ENCODE peak calls at places on chromosomes 6 and 20, in five cellular contexts. I, Q, M, S and Z are unnamed samples.

GRCh38 chr6:169617562-169617961 is 84.3 kb downstream of the WDR27 start:
- DNase-seq in Q (no peak), M (no peak), S (no peak), I (no peak), Z (no peak)

GRCh38 chr20:5481872-5482271 is 165.1 kb upstream of the PROKR2 start:
- DNase-seq in I (no peak), M (no peak), Q (no peak), S (no peak), Z (no peak)

GRCh38 chr20:60037120-60037499 is 78.9 kb downstream of the CDH26 start:
- DNase-seq in Q (no peak), M (no peak), I (no peak), S (no peak), Z (peak; percentile 72)

GRCh38 chr6:56938634-56939294 is 16.1 kb upstream of the BEND6 start:
- DNase-seq in Q (peak; percentile 15), S (no peak), M (no peak), I (no peak), Z (no peak)

GRCh38 chr20:46270977-46271744 is 37.1 kb downstream of the CDH22 start:
- DNase-seq in M (no peak), S (no peak), Q (no peak), I (no peak), Z (no peak)

GRCh38 chr20:58349586-58349985 is 39.4 kb upstream of the VAPB start:
- DNase-seq in Q (no peak), S (no peak), I (no peak), M (no peak), Z (no peak)

GRCh38 chr6:31086788-31087440 is 25.5 kb downstream of the C6orf15 start:
- DNase-seq in I (no peak), M (no peak), Q (no peak), S (no peak), Z (no peak)

GRCh38 chr6:118810420-118811027 is 83.4 kb upstream of the ASF1A start:
- DNase-seq in I (no peak), M (no peak), Q (no peak), S (no peak), Z (no peak)

GRCh38 chr6:124738496-124738895 is 223.7 kb upstream of the RNF217 start:
- DNase-seq in S (no peak), M (no peak), Q (no peak), I (no peak), Z (no peak)

GRCh38 chr6:157274116-157274470 is 49.2 kb downstream of the TMEM242 start:
- DNase-seq in M (no peak), S (peak; percentile 87), I (no peak), Q (no peak), Z (no peak)

GRCh38 chr6:157273756-157274088 is 49.6 kb downstream of the TMEM242 start:
- DNase-seq in S (no peak), I (peak; percentile 39), M (peak; percentile 87), Q (peak; percentile 35), Z (no peak)

GRCh38 chr6:157271911-157272310 is 51.4 kb downstream of the TMEM242 start:
- DNase-seq in Q (no peak), S (no peak), I (no peak), M (peak; percentile 58), Z (no peak)

GRCh38 chr6:157272372-157272771 is 50.9 kb downstream of the TMEM242 start:
- DNase-seq in M (peak; percentile 81), Q (no peak), S (peak; percentile 37), I (no peak), Z (no peak)

DNA sequence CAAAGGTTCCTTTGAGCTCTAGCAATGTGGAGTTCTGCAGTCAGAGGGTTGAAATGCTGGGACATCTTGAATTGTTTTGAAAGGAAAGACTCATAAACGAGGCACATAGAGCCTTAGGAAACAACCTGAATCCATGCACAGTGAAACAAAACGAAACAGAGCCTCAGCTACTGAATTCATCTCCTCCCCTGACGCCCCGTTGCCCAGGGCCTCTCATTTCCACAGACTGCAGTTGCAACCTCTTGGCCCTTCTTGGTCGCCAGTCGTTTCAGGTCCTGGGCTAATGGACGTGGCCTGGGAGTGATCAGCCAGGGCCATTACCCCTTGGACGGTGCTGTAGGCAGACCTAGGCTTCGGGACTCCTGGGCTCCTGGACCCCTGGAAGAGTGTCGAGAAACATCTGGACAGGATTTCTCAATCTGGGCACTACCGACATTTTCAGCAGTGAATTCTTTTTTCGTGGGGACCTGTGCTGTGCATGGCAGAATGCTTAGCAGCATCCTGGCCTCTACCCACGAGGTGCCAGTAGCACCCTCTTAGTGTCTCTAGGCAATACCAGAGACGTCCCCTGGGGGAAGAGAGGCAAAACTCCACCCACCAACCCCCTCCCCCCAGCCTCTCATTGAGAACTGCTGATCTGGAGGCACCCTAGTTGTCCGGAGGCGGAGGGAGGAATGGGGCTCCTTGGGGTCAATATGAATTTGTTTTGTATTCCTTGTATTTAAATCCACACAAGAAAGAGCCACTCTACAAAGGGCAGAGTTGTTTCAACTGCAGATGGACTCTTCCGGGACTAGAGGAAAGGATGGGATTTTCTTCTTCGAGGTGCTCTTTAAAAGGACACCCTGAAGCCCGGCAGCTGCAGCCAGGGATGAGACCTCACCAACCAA is 50.2 kb downstream of the TMEM242 start:
- DNase-seq in M (peak; percentile 88), I (no peak), S (peak; percentile 62), Q (no peak), Z (no peak)
- TF ChIP-seq CTCF in M (no peak), I (no peak), S (no peak), Q (no peak), Z (no peak)

GRCh38 chr6:13527669-13528051 is 40.3 kb upstream of the GFOD1 start:
- DNase-seq in S (no peak), Q (no peak), M (peak; percentile 29), I (no peak), Z (no peak)

GRCh38 chr6:13526339-13526717 is 38.9 kb upstream of the GFOD1 start:
- DNase-seq in Q (no peak), M (no peak), S (no peak), I (no peak), Z (no peak)

GRCh38 chr6:13528777-13529343 is 41.5 kb upstream of the GFOD1 start:
- DNase-seq in I (no peak), Q (peak; percentile 42), M (peak; percentile 21), S (no peak), Z (no peak)

GRCh38 chr6:13526718-13527668 is 39.6 kb upstream of the GFOD1 start:
- DNase-seq in M (peak; percentile 56), I (peak; percentile 29), S (no peak), Q (peak; percentile 53), Z (no peak)

GRCh38 chr6:13528232-13528631 is 40.8 kb upstream of the GFOD1 start:
- DNase-seq in Q (no peak), M (no peak), S (no peak), I (no peak), Z (no peak)
- TF ChIP-seq CTCF in Q (no peak), M (no peak), S (peak; percentile 60), I (peak; percentile 42), Z (no peak)

DNA sequence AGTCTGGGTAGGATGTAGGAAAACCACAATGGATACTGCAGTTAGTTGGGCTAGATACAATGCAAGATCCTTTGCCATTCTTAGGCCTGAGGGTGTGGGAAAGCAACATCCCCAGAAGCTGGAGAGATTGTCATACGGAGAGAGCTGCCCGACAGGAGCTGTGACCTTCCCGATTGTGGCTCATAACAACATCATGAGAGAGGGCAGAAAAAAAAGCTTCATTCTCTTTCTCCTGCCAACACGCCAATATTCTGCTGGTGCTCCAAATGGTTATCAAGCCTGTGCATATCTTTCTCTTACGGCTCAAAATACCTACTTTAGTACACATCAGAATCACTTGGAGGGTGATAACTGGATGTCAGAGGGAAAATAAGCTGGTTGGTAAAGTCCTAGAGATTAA is 81.1 kb downstream of the IBTK start:
- DNase-seq in I (no peak), Q (peak; percentile 25), S (no peak), M (no peak), Z (no peak)
- TF ChIP-seq CTCF in I (no peak), Q (no peak), S (no peak), M (no peak), Z (no peak)

GRCh38 chr20:40966103-40966502 is 62.5 kb upstream of the TOP1 start:
- DNase-seq in Q (no peak), S (no peak), I (no peak), M (peak; percentile 77), Z (peak; percentile 64)
- TF ChIP-seq CTCF in Q (peak; percentile 7), S (peak; percentile 59), I (no peak), M (no peak), Z (peak; percentile 18)

GRCh38 chr6:33543116-33543515 is 37.0 kb downstream of the BAK1 start:
- DNase-seq in S (no peak), M (no peak), Q (no peak), I (no peak), Z (no peak)

GRCh38 chr6:33549196-33549595 is 30.9 kb downstream of the BAK1 start:
- DNase-seq in Q (no peak), I (no peak), M (no peak), S (no peak), Z (no peak)

GRCh38 chr6:33549896-33550295 is 30.2 kb downstream of the BAK1 start:
- DNase-seq in S (no peak), Q (no peak), I (no peak), M (no peak), Z (no peak)

GRCh38 chr6:33547499-33547898 is 32.6 kb downstream of the BAK1 start:
- DNase-seq in Q (no peak), M (no peak), S (no peak), I (no peak), Z (no peak)

DNA sequence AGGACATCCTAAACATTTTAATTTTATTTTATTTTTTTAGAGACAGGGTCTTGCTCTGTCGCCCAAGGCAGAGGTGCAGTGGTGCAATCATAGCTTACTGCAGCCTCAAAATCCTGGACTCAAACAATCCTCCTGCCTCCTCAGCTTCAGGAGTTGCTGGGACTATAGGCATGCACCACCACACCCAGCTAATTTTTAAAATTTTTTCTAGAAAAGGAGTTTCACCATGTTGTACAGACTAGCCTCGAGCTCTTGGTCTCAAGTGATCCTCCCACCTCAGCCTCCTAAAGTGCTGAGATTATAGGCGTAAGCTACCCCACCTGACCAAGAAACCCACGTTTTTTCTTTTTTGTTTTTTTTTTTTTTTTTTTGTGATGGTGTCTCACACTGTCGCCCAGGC is 33.3 kb downstream of the BAK1 start:
- DNase-seq in Q (no peak), S (no peak), I (no peak), M (no peak), Z (no peak)
- TF ChIP-seq CTCF in Q (no peak), S (no peak), I (no peak), M (no peak), Z (no peak)

GRCh38 chr20:34111712-34112599 is at the start of gene EIF2S2:
- DNase-seq in M (peak; percentile 99), I (peak; percentile 95), S (peak; percentile 97), Q (peak; percentile 95), Z (peak; percentile 98)

GRCh38 chr20:34110025-34111013 is 1.7 kb downstream of the EIF2S2 start:
- DNase-seq in M (no peak), I (no peak), S (no peak), Q (no peak), Z (no peak)

GRCh38 chr20:34111057-34111711 is 859 bp downstream of the EIF2S2 start:
- DNase-seq in I (no peak), M (no peak), Q (peak; percentile 15), S (no peak), Z (no peak)

GRCh38 chr20:34108616-34109174 is 3.3 kb downstream of the EIF2S2 start:
- DNase-seq in S (no peak), M (no peak), Q (no peak), I (no peak), Z (no peak)

GRCh38 chr20:34109442-34109841 is 2.6 kb downstream of the EIF2S2 start:
- DNase-seq in I (no peak), M (no peak), Q (no peak), S (no peak), Z (no peak)
- TF ChIP-seq CTCF in I (no peak), M (no peak), Q (no peak), S (no peak), Z (no peak)